ENCODE peak calls at places on chromosome 19, in six cellular contexts. K is heart left ventricle, W is Calu3, S is Panc1, F is upper lobe of right lung, U is neural progenitor cell. L is an unnamed sample.

GRCh38 chr19:41776700-41777099 is 19.7 kb upstream of the CEACAM3 start:
- DNase-seq in K (no peak), W (peak), S (no peak), F (no peak), U (no peak), L (no peak)

GRCh38 chr19:49954092-49954825 is 6.7 kb downstream of the SIGLEC11 start:
- DNase-seq in K (no peak), W (peak), S (no peak), F (no peak), U (no peak), L (no peak)

GRCh38 chr19:12994701-12995595 is at the start of gene NFIX:
- DNase-seq in K (peak), W (peak), S (no peak), F (peak), U (peak), L (peak)

GRCh38 chr19:49807174-49807830 is 5.8 kb downstream of the FUZ start:
- DNase-seq in K (no peak), W (no peak), S (no peak), F (no peak), U (no peak), L (no peak)

GRCh38 chr19:46009530-46010510 is 13.0 kb downstream of the PGLYRP1 start:
- DNase-seq in K (peak), W (peak), S (no peak), F (peak), U (peak), L (peak)

GRCh38 chr19:58265100-58265499 is 13.7 kb upstream of the ZNF8 start:
- DNase-seq in K (no peak), W (no peak), S (no peak), F (no peak), U (no peak), L (no peak)

GRCh38 chr19:23098988-23099387 is 17.8 kb upstream of the ZNF730 start:
- DNase-seq in K (no peak), W (no peak), S (no peak), F (no peak), U (no peak), L (no peak)

GRCh38 chr19:41815301-41815700 is 18.9 kb downstream of the CEACAM3 start:
- DNase-seq in K (no peak), W (no peak), S (no peak), F (no peak), U (no peak), L (no peak)

GRCh38 chr19:8611890-8612806 is 1.6 kb upstream of the ADAMTS10 start:
- DNase-seq in K (peak), W (no peak), S (no peak), F (no peak), U (no peak), L (no peak)

GRCh38 chr19:611506-611869 is 21.8 kb downstream of the HCN2 start:
- DNase-seq in K (no peak), W (no peak), S (no peak), F (no peak), U (no peak), L (no peak)

GRCh38 chr19:584240-585001 is 5.3 kb upstream of the HCN2 start:
- DNase-seq in K (no peak), W (peak), S (no peak), F (peak), U (peak), L (peak)

GRCh38 chr19:927707-928401 is 2.0 kb downstream of the ARID3A start:
- DNase-seq in K (no peak), W (no peak), S (no peak), F (no peak), U (no peak), L (no peak)

GRCh38 chr19:32613008-32613407 is 32.0 kb downstream of the PDCD5 start:
- DNase-seq in K (no peak), W (no peak), S (no peak), F (no peak), U (no peak), L (no peak)

GRCh38 chr19:45095496-45096413 is 2.8 kb downstream of the PPP1R37 start:
- DNase-seq in K (no peak), W (no peak), S (no peak), F (no peak), U (no peak), L (no peak)

DNA sequence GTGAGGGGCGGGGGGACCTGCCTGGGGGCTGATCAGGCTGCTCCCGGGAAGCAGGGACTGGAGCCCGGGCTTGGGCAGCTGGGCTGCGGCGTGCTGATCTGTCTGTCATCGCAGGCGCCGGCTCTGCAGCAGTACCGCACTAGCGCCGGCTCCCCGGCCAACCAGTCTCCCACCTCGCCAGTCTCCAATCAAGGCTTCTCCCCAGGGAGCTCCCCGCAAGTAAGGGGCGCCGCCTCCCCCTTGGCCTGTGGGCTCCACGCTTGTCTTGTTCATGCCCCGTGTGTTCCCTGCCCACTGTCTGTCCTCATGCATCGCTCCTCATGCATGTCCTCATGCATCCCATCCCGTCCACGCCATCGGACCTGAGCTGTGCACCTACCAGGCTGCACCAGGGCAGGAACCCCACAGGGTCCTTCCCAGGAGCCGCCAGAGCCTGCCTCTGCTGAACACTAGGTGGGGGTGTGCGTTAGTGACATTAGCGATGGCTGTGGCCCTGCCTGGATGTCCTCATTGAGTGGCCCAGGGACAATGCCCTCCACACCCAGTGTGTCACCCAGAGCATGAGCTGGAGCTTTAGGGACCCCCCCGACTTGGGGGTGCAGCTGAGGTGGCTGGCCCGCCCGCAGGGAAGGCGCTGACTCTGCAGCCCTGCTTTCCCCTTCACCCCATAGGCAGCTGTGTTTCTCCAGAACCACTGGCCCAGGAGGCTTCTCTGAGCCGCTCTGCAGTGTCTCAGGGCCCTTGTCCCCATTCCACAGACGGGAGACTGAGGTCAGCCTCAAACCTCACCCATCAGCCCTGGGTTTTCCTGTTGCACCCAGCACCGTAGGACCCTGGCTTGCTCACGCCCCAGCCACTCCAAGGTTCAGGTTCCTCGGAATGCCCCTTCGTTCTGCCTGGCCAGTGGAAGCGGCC is 19.5 kb downstream of the COMP start:
- DNase-seq in K (no peak), W (no peak), S (no peak), F (no peak), U (peak), L (no peak)
- TF ChIP-seq CTCF in K (no peak), W (no peak), S (peak), F (peak), U (peak), L (peak)

GRCh38 chr19:55465460-55466245 is 1.1 kb upstream of the C19orf85 start:
- DNase-seq in K (no peak), W (no peak), S (no peak), F (no peak), U (no peak), L (no peak)

GRCh38 chr19:55466246-55466614 is 1.7 kb upstream of the C19orf85 start:
- DNase-seq in K (no peak), W (no peak), S (no peak), F (no peak), U (no peak), L (no peak)

GRCh38 chr19:55467236-55468053 is 2.9 kb upstream of the C19orf85 start:
- DNase-seq in K (peak), W (peak), S (no peak), F (peak), U (peak), L (peak)

GRCh38 chr19:55471266-55471665 is 5.2 kb upstream of the ZNF628 start:
- DNase-seq in K (no peak), W (no peak), S (no peak), F (no peak), U (no peak), L (no peak)

DNA sequence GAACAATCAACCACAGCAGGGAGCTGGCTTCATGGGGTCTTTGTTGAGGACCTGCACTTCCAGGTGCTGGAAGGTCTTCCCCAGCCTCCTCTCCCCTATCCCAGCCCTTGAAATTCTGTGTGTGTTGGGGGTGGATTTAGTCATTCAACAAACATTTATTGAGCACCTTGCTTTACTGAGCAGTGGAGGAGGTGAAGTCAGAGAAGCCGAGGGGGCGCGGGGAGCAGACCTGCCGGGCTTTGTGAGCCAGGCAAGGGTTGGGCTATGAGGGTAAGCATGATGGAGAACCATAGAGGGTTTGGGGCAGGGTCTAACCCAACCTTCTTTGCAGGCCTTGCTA is 3.5 kb upstream of the C19orf85 start:
- DNase-seq in K (no peak), W (no peak), S (no peak), F (no peak), U (no peak), L (no peak)
- TF ChIP-seq CTCF in K (peak), W (no peak), S (no peak), F (no peak), U (no peak), L (no peak)

GRCh38 chr19:51772977-51773376 is 12.0 kb downstream of the FPR2 start:
- DNase-seq in K (no peak), W (no peak), S (no peak), F (no peak), U (no peak), L (no peak)

GRCh38 chr19:51779703-51780102 is 15.3 kb upstream of the FPR3 start:
- DNase-seq in K (no peak), W (no peak), S (no peak), F (no peak), U (no peak), L (no peak)

GRCh38 chr19:51783373-51783772 is 11.6 kb upstream of the FPR3 start:
- DNase-seq in K (no peak), W (peak), S (no peak), F (no peak), U (no peak), L (no peak)

GRCh38 chr19:51777570-51778460 is 16.8 kb downstream of the FPR2 start:
- DNase-seq in K (peak), W (peak), S (peak), F (peak), U (peak), L (peak)
- TF ChIP-seq CTCF in K (peak), W (no peak), S (peak), F (peak), U (peak), L (peak)

GRCh38 chr19:38949580-38950367 is 19.0 kb downstream of the MRPS12 start:
- DNase-seq in K (peak), W (peak), S (no peak), F (peak), U (peak), L (peak)

GRCh38 chr19:38953677-38954076 is 21.9 kb downstream of the FBXO17 start:
- DNase-seq in K (no peak), W (no peak), S (no peak), F (no peak), U (no peak), L (no peak)

GRCh38 chr19:38951187-38951586 is 20.4 kb downstream of the MRPS12 start:
- DNase-seq in K (no peak), W (no peak), S (no peak), F (no peak), U (no peak), L (no peak)

GRCh38 chr19:38956264-38956663 is 19.3 kb downstream of the FBXO17 start:
- DNase-seq in K (no peak), W (no peak), S (no peak), F (no peak), U (no peak), L (no peak)

GRCh38 chr19:38952395-38953165 is 21.8 kb downstream of the MRPS12 start:
- DNase-seq in K (no peak), W (peak), S (no peak), F (no peak), U (peak), L (peak)
- TF ChIP-seq CTCF in K (peak), W (peak), S (no peak), F (peak), U (peak), L (peak)

DNA sequence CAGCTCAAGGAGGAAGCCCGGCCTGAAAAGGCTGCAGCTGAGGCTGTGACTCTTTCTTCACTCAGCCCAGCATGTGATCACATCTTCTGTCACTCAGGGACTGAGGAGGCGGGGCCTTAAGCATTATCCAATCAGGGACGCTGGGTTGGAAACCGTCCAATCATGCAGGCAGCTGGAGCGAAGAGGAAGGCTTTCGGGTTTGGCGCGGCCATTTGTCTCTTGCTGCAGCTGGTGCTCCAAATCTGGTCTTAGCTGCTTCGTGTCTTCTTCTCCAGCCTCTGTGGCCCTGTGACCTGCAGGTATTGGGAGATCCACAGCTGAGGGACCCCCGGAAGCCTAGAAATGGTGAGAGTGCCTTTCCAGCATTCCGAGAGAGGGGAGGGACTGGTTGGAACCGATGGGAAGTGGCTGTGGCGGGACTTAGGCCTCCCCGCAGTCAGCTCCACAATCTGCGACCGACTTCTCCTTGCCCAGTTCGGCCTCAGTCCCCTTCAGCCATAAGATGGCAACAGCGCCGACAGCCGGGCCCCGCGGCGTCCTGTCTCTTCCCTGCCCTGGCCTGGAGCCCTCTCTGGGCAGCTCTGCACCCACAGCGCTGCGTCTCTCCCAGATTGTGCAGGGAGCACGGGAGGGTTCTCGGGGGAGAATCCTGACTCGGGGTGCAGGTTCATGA is at the start of gene ZNF90:
- DNase-seq in K (peak), W (peak), S (peak), F (peak), U (peak), L (peak)
- TF ChIP-seq CTCF in K (no peak), W (no peak), S (no peak), F (no peak), U (peak), L (peak)

GRCh38 chr19:40217921-40218890 is at the start of gene TTC9B:
- DNase-seq in K (no peak), W (no peak), S (no peak), F (no peak), U (peak), L (peak)

GRCh38 chr19:40214936-40215335 is 3.2 kb downstream of the TTC9B start:
- DNase-seq in K (no peak), W (no peak), S (no peak), F (no peak), U (no peak), L (no peak)

GRCh38 chr19:40216013-40216776 is 2.0 kb downstream of the TTC9B start:
- DNase-seq in K (no peak), W (no peak), S (no peak), F (no peak), U (no peak), L (no peak)

GRCh38 chr19:40216777-40217026 is 1.5 kb downstream of the TTC9B start:
- DNase-seq in K (no peak), W (no peak), S (no peak), F (no peak), U (no peak), L (no peak)

GRCh38 chr19:40217027-40217810 is 965 bp downstream of the TTC9B start:
- DNase-seq in K (no peak), W (peak), S (peak), F (peak), U (peak), L (no peak)
- TF ChIP-seq CTCF in K (peak), W (peak), S (no peak), F (peak), U (peak), L (no peak)

GRCh38 chr19:6214881-6215541 is 64.8 kb downstream of the MLLT1 start:
- DNase-seq in K (no peak), W (no peak), S (no peak), F (peak), U (no peak), L (no peak)
- TF ChIP-seq CTCF in K (no peak), W (no peak), S (no peak), F (no peak), U (no peak), L (no peak)

GRCh38 chr19:27746691-27747380 is 1466.1 kb downstream of the UQCRFS1 start:
- DNase-seq in K (peak), W (peak), S (no peak), F (peak), U (peak), L (no peak)
- TF ChIP-seq CTCF in K (peak), W (no peak), S (peak), F (peak), U (peak), L (no peak)

DNA sequence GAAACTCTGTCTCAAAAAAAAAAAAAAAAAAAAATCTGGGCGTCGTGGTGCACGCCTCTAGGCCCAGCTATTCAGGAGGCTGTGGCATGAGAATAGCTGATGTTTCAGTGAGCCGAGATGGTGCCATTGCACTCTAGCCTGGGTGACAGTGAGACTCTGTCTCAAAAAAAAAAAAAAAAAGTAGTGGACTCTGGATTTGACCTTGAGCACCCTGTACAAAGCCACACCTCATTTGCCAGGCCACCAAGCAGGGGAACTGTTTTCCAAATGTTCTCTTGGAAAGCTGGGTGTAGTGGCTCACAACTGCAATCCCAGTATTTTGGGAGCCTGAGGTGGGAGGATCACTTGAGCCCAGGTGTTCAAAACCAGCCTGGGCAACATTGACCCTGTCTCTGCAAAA is 3.8 kb upstream of the ZNF555 start:
- DNase-seq in K (no peak), W (no peak), S (no peak), F (no peak), U (no peak), L (no peak)
- TF ChIP-seq CTCF in K (no peak), W (no peak), S (no peak), F (no peak), U (no peak), L (no peak)